ENCODE peak calls at places on chromosomes 4 and X, in ten cellular contexts. J, U, M, I, E, F, G, T, D and W are unnamed samples.

GRCh38 chrX:53716328-53717088 is 30.0 kb upstream of the HUWE1 start:
- DNase-seq in J (peak; percentile 5), U (no peak), M (no peak), I (no peak), E (no peak), F (no peak), G (no peak), T (no peak), D (peak; percentile 65), W (no peak)

GRCh38 chr4:148215202-148215601 is 227.0 kb downstream of the NR3C2 start:
- DNase-seq in J (no peak), U (no peak), M (no peak), I (no peak), E (no peak), F (no peak), G (no peak), T (no peak), D (no peak), W (no peak)

GRCh38 chr4:166301266-166301665 is 428.2 kb downstream of the TLL1 start:
- DNase-seq in J (peak; percentile 61), U (no peak), M (no peak), I (no peak), E (no peak), F (no peak), G (no peak), T (no peak), D (no peak), W (no peak)

GRCh38 chr4:145732416-145732815 is 52.5 kb downstream of the C4orf51 start:
- DNase-seq in J (no peak), U (no peak), M (peak; percentile 51), I (no peak), E (peak; percentile 34), F (no peak), G (no peak), T (no peak), D (no peak), W (no peak)

GRCh38 chrX:107628662-107629532 is 587 bp downstream of the PRPS1 start:
- DNase-seq in J (peak; percentile 27), U (peak; percentile 51), M (peak; percentile 52), I (peak; percentile 63), E (peak; percentile 44), F (no peak), G (no peak), T (no peak), D (peak; percentile 50), W (no peak)

GRCh38 chrX:48540480-48540879 is 966 bp downstream of the TBC1D25 start:
- DNase-seq in J (no peak), U (no peak), M (no peak), I (no peak), E (no peak), F (no peak), G (no peak), T (no peak), D (no peak), W (no peak)

GRCh38 chrX:12997898-12998687 is 23.2 kb downstream of the TMSB4X start:
- DNase-seq in J (no peak), U (no peak), M (no peak), I (no peak), E (no peak), F (no peak), G (no peak), T (no peak), D (no peak), W (no peak)

GRCh38 chr4:188680667-188681063 is 541.4 kb downstream of the TRIML1 start:
- DNase-seq in J (no peak), U (no peak), M (no peak), I (no peak), E (no peak), F (no peak), G (no peak), T (no peak), D (no peak), W (no peak)

GRCh38 chr4:6331018-6331417 is 61.4 kb downstream of the WFS1 start:
- DNase-seq in J (no peak), U (peak; percentile 40), M (peak; percentile 81), I (no peak), E (peak; percentile 73), F (no peak), G (no peak), T (no peak), D (peak; percentile 17), W (no peak)

GRCh38 chr4:163665521-163666334 is 171.2 kb downstream of the TMA16 start:
- DNase-seq in J (no peak), U (no peak), M (no peak), I (no peak), E (no peak), F (no peak), G (no peak), T (no peak), D (no peak), W (no peak)

GRCh38 chr4:94419956-94420355 is 31.8 kb upstream of the PDLIM5 start:
- DNase-seq in J (no peak), U (peak; percentile 19), M (no peak), I (no peak), E (no peak), F (no peak), G (no peak), T (peak; percentile 88), D (no peak), W (no peak)

GRCh38 chr4:122703868-122704267 is 28.6 kb upstream of the BBS12 start:
- DNase-seq in J (peak; percentile 24), U (peak; percentile 18), M (no peak), I (no peak), E (peak; percentile 12), F (no peak), G (no peak), T (no peak), D (no peak), W (no peak)

GRCh38 chrX:40170830-40171512 is 73.2 kb upstream of the BCOR start:
- DNase-seq in J (no peak), U (peak; percentile 89), M (peak; percentile 64), I (no peak), E (peak; percentile 17), F (no peak), G (no peak), T (no peak), D (no peak), W (no peak)
- H3K4me3 ChIP-seq in J (no peak overlapping the region), U (peak overlapping the region; percentile 45), M (peak overlapping the region; percentile 66), I (peak overlapping the region; percentile 58), E (peak overlapping the region; percentile 59), F (peak overlapping the region; percentile 6), G (no peak overlapping the region), T (peak overlapping the region; percentile 31), D (peak overlapping the region; percentile 72), W (no peak overlapping the region)

GRCh38 chr4:134201216-134202098 is at the start of gene PABPC4L:
- DNase-seq in J (peak; percentile 77), U (peak; percentile 81), M (peak; percentile 60), I (peak; percentile 66), E (peak; percentile 76), F (peak; percentile 82), G (no peak), T (peak; percentile 34), D (no peak), W (peak; percentile 20)
- H3K4me3 ChIP-seq in J (peak within 1 kb of the TSS; percentile 46), U (peak within 1 kb of the TSS; percentile 58), M (peak within 1 kb of the TSS; percentile 57), I (peak within 1 kb of the TSS; percentile 70), E (peak within 1 kb of the TSS; percentile 57), F (peak within 1 kb of the TSS; percentile 75), G (peak within 1 kb of the TSS; percentile 56), T (peak within 1 kb of the TSS; percentile 49), D (no peak within 1 kb of the TSS), W (peak within 1 kb of the TSS; percentile 57)

GRCh38 chr4:119082661-119083060 is 53.0 kb upstream of the MYOZ2 start:
- DNase-seq in J (no peak), U (no peak), M (no peak), I (no peak), E (no peak), F (no peak), G (no peak), T (no peak), D (no peak), W (no peak)
- H3K4me3 ChIP-seq in J (no peak overlapping the region), U (no peak overlapping the region), M (no peak overlapping the region), I (no peak overlapping the region), E (no peak overlapping the region), F (no peak overlapping the region), G (no peak overlapping the region), T (no peak overlapping the region), D (no peak overlapping the region), W (no peak overlapping the region)

GRCh38 chr4:184267206-184267608 is 49.5 kb upstream of the ENPP6 start:
- DNase-seq in J (no peak), U (peak; percentile 20), M (no peak), I (no peak), E (no peak), F (no peak), G (no peak), T (no peak), D (no peak), W (no peak)
- H3K4me3 ChIP-seq in J (no peak overlapping the region), U (peak overlapping the region; percentile 48), M (no peak overlapping the region), I (no peak overlapping the region), E (no peak overlapping the region), F (no peak overlapping the region), G (no peak overlapping the region), T (no peak overlapping the region), D (peak overlapping the region; percentile 53), W (no peak overlapping the region)

GRCh38 chrX:120144178-120144844 is 14.1 kb upstream of the RHOXF2 start:
- DNase-seq in J (no peak), U (no peak), M (peak; percentile 14), I (no peak), E (peak; percentile 66), F (no peak), G (no peak), T (no peak), D (no peak), W (no peak)
- H3K4me3 ChIP-seq in J (no peak overlapping the region), U (no peak overlapping the region), M (peak overlapping the region; percentile 11), I (no peak overlapping the region), E (peak overlapping the region; percentile 41), F (no peak overlapping the region), G (no peak overlapping the region), T (no peak overlapping the region), D (no peak overlapping the region), W (peak overlapping the region; percentile 35)

GRCh38 chr4:186144180-186144579 is 39.7 kb downstream of the FAM149A start:
- DNase-seq in J (peak; percentile 47), U (peak; percentile 53), M (peak; percentile 64), I (no peak), E (peak; percentile 53), F (no peak), G (no peak), T (no peak), D (no peak), W (no peak)
- H3K4me3 ChIP-seq in J (peak overlapping the region; percentile 50), U (peak overlapping the region; percentile 55), M (peak overlapping the region; percentile 56), I (peak overlapping the region; percentile 65), E (peak overlapping the region; percentile 76), F (peak overlapping the region; percentile 8), G (peak overlapping the region; percentile 41), T (peak overlapping the region; percentile 58), D (no peak overlapping the region), W (peak overlapping the region; percentile 51)